ENCODE peak calls at places on chromosomes 11 and 22, in nine cellular contexts. S, T, R, U, X, A, M, E and I are unnamed samples. For H3K9me3, the result is how much of the 10 kb centered on the place peaks cover.

GRCh38 chr11:108916935-108917334 is 252.1 kb downstream of the DDX10 start:
- DNase-seq in S (no peak), U (no peak), M (no peak), R (no peak), X (no peak), A (no peak), E (no peak), T (no peak), I (no peak)

GRCh38 chr22:50340157-50340879 is 2.8 kb upstream of the PPP6R2 start:
- DNase-seq in T (no peak), E (no peak), A (no peak), U (no peak), X (no peak), S (no peak), R (peak), M (no peak), I (no peak)

GRCh38 chr11:63917685-63918523 is 940 bp upstream of the RCOR2 start:
- DNase-seq in X (no peak), S (peak), A (peak), U (peak), R (peak), E (peak), T (peak), M (peak), I (no peak)

GRCh38 chr11:65720237-65720934 is at the start of gene RNASEH2C:
- DNase-seq in R (peak), U (peak), X (peak), A (peak), E (peak), S (peak), M (peak), T (peak), I (peak)

GRCh38 chr22:31230155-31230870 is 18.2 kb downstream of the LIMK2 start:
- DNase-seq in R (peak), M (no peak), E (no peak), T (no peak), X (peak), S (no peak), U (no peak), A (no peak), I (no peak)

GRCh38 chr22:39535302-39535805 is 2.8 kb upstream of the RPS19BP1 start:
- DNase-seq in X (no peak), M (no peak), A (no peak), T (no peak), R (no peak), U (no peak), S (no peak), E (no peak), I (no peak)

GRCh38 chr11:108933630-108934029 is 268.8 kb downstream of the DDX10 start:
- DNase-seq in E (no peak), U (no peak), M (no peak), A (no peak), R (peak), T (no peak), S (no peak), X (no peak), I (no peak)

GRCh38 chr11:130562549-130562948 is 114.1 kb downstream of the ADAMTS15 start:
- DNase-seq in T (no peak), A (no peak), R (no peak), X (no peak), M (no peak), E (no peak), S (no peak), U (no peak), I (no peak)

GRCh38 chr11:44708063-44708462 is 18.7 kb upstream of the TSPAN18 start:
- DNase-seq in T (no peak), R (peak), M (no peak), E (no peak), X (no peak), U (no peak), S (no peak), A (no peak), I (no peak)

GRCh38 chr22:24230911-24231656 is 13.8 kb downstream of the GGT5 start:
- DNase-seq in T (peak), E (peak), S (peak), U (peak), M (peak), X (peak), R (no peak), A (no peak), I (no peak)

GRCh38 chr11:1086171-1087102 is 11.8 kb downstream of the MUC2 start:
- DNase-seq in X (peak), S (peak), M (no peak), T (no peak), U (no peak), A (no peak), E (peak), R (no peak), I (no peak)
- H3K9me3 ChIP-seq in X (under half), S (under half), M (under half), T (under half), U (under half), A (under half), E (under half), R (under half), I (under half)

GRCh38 chr11:93166867-93167266 is 30.9 kb downstream of the SLC36A4 start:
- DNase-seq in T (no peak), M (no peak), S (no peak), X (no peak), R (no peak), U (no peak), A (no peak), E (no peak), I (no peak)

GRCh38 chr11:93166194-93166593 is 31.6 kb downstream of the SLC36A4 start:
- DNase-seq in A (no peak), R (no peak), S (no peak), U (no peak), E (no peak), T (no peak), X (no peak), M (no peak), I (no peak)

GRCh38 chr11:93169143-93169542 is 28.6 kb downstream of the SLC36A4 start:
- DNase-seq in M (no peak), A (no peak), R (no peak), T (no peak), E (no peak), S (no peak), X (no peak), U (no peak), I (no peak)

DNA sequence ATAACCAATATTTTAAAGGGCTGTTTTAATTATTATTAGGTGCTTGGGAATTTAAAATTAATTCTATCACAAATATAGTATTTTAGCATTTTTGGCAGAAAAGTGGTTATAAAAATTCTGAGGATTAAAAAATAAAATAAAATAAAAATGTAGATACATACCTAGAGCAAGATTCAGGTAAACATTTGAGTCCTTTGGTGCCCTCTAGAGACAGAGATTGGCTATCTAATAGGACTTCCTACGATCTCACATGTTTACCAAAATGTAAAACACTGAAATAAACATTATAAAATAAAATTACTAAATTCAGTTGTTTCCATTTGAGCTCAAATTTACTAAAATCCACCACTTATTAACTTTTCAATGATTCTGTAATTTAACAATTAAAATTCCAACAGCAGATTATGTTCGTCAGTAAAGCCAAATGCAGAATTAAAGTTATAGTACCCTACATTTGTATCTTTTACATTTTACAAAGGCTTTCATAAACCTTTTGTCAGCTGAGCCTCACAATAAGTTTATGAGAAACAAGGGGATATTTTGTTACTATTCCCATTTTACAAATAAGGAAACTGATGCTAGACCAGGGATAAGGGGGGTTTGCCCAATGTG is 27.7 kb downstream of the SLC36A4 start:
- DNase-seq in M (peak), S (no peak), T (no peak), E (no peak), X (no peak), U (no peak), A (no peak), R (peak), I (no peak)
- TF ChIP-seq CTCF in M (peak), S (no peak), T (peak), E (peak), X (peak), U (no peak), A (no peak), R (peak), I (no peak)

DNA sequence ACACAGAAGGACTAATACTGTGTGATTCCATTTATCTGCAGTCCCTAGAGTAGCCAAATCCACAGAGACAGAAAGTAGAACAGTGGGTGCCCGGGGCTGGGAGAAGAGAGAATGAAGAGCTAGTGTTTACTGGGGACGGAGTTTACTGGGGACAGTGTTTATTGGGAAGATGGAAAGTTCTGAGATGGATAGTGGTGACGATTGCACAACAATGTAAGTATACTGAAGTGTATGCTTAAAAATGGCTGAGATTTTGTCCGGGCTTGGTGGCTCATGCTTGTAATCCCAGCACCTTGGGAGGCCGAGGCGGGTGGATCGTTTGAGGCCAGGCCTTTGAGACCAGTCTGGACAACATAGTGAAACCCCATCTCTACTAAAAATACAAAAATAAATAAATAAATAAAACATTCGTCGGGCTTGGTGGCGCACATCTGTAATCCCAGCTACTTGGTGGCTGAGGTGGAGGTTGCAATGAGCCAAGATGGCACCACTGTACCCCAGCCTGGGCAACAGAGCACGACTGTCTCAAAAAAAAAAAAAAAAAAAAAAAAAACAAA is 132.4 kb downstream of the CTTN start:
- DNase-seq in M (no peak), R (no peak), S (no peak), A (no peak), T (no peak), E (no peak), U (no peak), X (no peak), I (no peak)
- H3K9me3 ChIP-seq in M (under half), R (under half), S (under half), A (under half), T (under half), E (under half), U (under half), X (under half), I (under half)

GRCh38 chr11:87431386-87431785 is 393.7 kb downstream of the TMEM135 start:
- DNase-seq in M (no peak), S (no peak), E (no peak), U (no peak), A (no peak), T (no peak), R (no peak), X (no peak), I (no peak)

GRCh38 chr11:87425943-87426342 is 388.2 kb downstream of the TMEM135 start:
- DNase-seq in T (no peak), S (no peak), A (no peak), U (no peak), M (no peak), R (no peak), E (no peak), X (no peak), I (no peak)

GRCh38 chr11:87425391-87425790 is 387.7 kb downstream of the TMEM135 start:
- DNase-seq in S (no peak), M (no peak), E (no peak), T (no peak), A (no peak), X (no peak), R (no peak), U (no peak), I (no peak)

GRCh38 chr11:87430821-87431220 is 393.1 kb downstream of the TMEM135 start:
- DNase-seq in S (no peak), T (no peak), E (no peak), U (no peak), R (no peak), X (no peak), A (no peak), M (no peak), I (no peak)

GRCh38 chr11:87428266-87428665 is 390.5 kb downstream of the TMEM135 start:
- DNase-seq in M (no peak), S (no peak), A (no peak), T (no peak), E (no peak), U (no peak), R (no peak), X (no peak), I (no peak)
- TF ChIP-seq CTCF in M (no peak), S (no peak), A (no peak), T (no peak), E (no peak), U (no peak), R (no peak), X (no peak), I (no peak)

GRCh38 chr22:47207387-47207786 is 444.9 kb downstream of the TBC1D22A start:
- DNase-seq in S (peak), T (no peak), M (no peak), A (no peak), U (no peak), X (peak), R (no peak), E (peak), I (no peak)

GRCh38 chr22:47206185-47206584 is 443.7 kb downstream of the TBC1D22A start:
- DNase-seq in T (no peak), R (no peak), X (peak), A (no peak), U (no peak), E (no peak), M (no peak), S (peak), I (no peak)

GRCh38 chr22:47205562-47205961 is 443.1 kb downstream of the TBC1D22A start:
- DNase-seq in U (no peak), X (peak), S (no peak), R (no peak), M (no peak), E (no peak), A (no peak), T (no peak), I (no peak)

GRCh38 chr22:47207846-47208554 is 445.6 kb downstream of the TBC1D22A start:
- DNase-seq in M (no peak), A (no peak), X (peak), R (no peak), T (no peak), S (peak), E (peak), U (no peak), I (no peak)

GRCh38 chr22:47206819-47207218 is 444.4 kb downstream of the TBC1D22A start:
- DNase-seq in E (peak), X (peak), U (no peak), S (peak), R (no peak), A (no peak), T (no peak), M (peak), I (no peak)
- H3K9me3 ChIP-seq in E (under half), X (under half), U (under half), S (under half), R (under half), A (under half), T (under half), M (under half), I (under half)

DNA sequence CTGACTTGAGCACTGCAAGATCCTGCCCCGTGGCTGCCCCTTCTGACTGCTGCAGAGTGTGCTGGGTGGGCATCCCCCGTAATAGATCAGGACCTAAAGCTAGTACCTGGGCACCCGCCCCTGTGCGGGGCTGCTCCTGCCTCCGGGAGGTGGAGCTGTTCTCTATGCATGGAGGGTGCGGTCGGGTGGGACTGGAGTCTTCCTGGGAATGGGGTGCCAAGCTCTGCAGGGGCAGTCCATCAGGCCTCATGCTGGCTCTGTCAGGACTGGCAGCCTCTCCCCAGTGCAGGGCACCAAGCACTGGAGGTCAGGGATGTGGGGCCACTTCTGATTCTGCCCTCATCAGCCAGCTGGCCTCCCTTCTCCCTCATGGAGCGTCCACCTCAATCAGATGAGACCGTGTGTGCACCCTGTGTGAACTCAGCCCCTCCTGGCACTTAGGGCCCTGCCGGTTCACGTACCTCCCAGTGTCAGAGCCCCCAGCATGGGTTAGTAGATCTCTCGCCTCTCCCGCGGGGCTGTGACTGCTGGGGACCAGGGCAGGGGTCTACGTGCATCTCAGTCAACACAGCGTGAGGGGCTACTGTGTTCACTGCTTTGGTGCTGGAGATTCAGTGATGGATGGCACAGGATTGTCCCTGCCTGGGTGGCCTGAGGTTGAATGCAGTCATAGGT is 30.7 kb downstream of the MPPED1 start:
- DNase-seq in U (no peak), R (no peak), T (no peak), A (no peak), X (no peak), M (no peak), S (peak), E (peak), I (no peak)
- TF ChIP-seq CTCF in U (no peak), R (no peak), T (no peak), A (no peak), X (no peak), M (no peak), S (no peak), E (no peak), I (no peak)

DNA sequence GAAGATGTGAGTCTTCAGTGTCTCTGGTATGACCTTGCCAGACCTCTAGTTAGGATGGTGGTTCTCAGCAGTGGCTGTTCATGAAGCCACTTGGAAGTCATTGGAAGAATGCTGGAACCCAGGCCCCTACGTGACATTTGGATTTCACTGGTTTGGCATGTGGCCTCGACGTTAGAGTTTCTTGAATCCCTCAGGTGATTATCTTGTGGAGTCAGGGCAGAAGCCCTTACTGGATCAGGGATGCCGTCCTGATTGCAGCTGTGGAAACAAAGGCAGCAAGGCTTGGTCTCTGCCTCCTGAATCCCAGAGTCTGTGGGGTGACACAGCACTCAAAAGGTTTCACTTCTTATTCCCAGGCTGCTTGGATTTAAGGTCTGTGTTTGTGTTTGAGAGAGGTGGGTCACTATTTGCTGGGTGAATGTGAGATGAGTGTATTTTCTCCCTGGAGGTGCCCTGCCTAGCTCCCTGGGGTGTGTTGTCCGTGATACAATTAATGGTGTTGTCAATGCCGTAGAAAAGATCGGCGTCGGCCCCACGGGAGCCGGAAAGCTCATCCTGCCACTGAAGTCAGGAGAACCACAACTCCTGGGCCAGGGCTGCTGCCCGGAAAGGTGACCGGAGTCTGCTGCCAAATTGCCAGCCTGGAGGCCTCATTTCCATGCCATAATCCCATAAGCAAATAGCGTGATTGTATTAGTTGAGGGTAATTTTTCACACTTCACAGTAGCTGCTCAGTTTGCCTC is 939.0 kb downstream of the BRD1 start:
- DNase-seq in A (no peak), R (no peak), M (no peak), S (peak), T (no peak), U (no peak), X (no peak), E (peak), I (no peak)
- H3K9me3 ChIP-seq in A (under half), R (under half), M (under half), S (under half), T (under half), U (under half), X (under half), E (under half), I (under half)

GRCh38 chr11:24705474-24705873 is 208.6 kb downstream of the LUZP2 start:
- DNase-seq in T (no peak), U (no peak), S (no peak), M (no peak), X (no peak), E (no peak), R (no peak), A (no peak), I (no peak)
- TF ChIP-seq CTCF in T (no peak), U (no peak), S (no peak), M (no peak), X (no peak), E (no peak), R (no peak), A (no peak), I (no peak)